ENCODE peak calls at places on chromosomes 11 and 22, in six cellular contexts. K is ascending aorta, H is dorsolateral prefrontal cortex, G is adrenal gland, I is fibroblast of lung, J is GM06990. L is an unnamed sample.
A peak's percentile ranks its signal among the peaks of the same experiment; 100 is the strongest.

GRCh38 chr11:27596388-27596787 is 89.8 kb upstream of the LIN7C start:
- DNase-seq in K (no peak), G (no peak), H (no peak), I (no peak), J (no peak), L (no peak)

GRCh38 chr11:107736546-107736945 is 24.7 kb upstream of the SLN start:
- DNase-seq in H (no peak), K (no peak), J (no peak), I (no peak), G (no peak), L (no peak)

GRCh38 chr11:109858152-109858551 is 235.0 kb upstream of the ZC3H12C start:
- DNase-seq in I (no peak), G (no peak), J (no peak), H (no peak), K (no peak), L (no peak)

GRCh38 chr11:77142091-77142975 is 14.3 kb downstream of the MYO7A start:
- DNase-seq in K (no peak), J (no peak), I (no peak), H (no peak), G (no peak), L (no peak)

GRCh38 chr22:41770715-41771452 is 29.6 kb upstream of the CCDC134 start:
- DNase-seq in H (no peak), J (no peak), K (no peak), G (no peak), I (no peak), L (no peak)

GRCh38 chr11:26297179-26297970 is 34.6 kb upstream of the ANO3 start:
- DNase-seq in H (no peak), I (peak; percentile 91), J (no peak), G (peak; percentile 19), K (no peak), L (peak; percentile 87)

GRCh38 chr22:42560781-42561180 is 7.0 kb downstream of the SERHL2 start:
- DNase-seq in K (no peak), I (no peak), G (no peak), J (no peak), H (no peak), L (no peak)

GRCh38 chr22:20205464-20205963 is 54.7 kb upstream of the CCDC188 start:
- DNase-seq in H (no peak), K (no peak), J (no peak), G (no peak), I (no peak), L (no peak)

GRCh38 chr11:10935015-10935564 is 77.2 kb upstream of the ZBED5 start:
- DNase-seq in K (no peak), I (no peak), H (no peak), G (no peak), J (no peak), L (no peak)

GRCh38 chr11:28763876-28764275 is 655.7 kb downstream of the METTL15 start:
- DNase-seq in H (no peak), G (no peak), J (no peak), I (no peak), K (no peak), L (peak; percentile 27)

GRCh38 chr22:41668971-41669911 is 19.4 kb downstream of the SNU13 start:
- DNase-seq in K (no peak), J (no peak), G (no peak), H (no peak), I (peak; percentile 64), L (peak; percentile 47)

DNA sequence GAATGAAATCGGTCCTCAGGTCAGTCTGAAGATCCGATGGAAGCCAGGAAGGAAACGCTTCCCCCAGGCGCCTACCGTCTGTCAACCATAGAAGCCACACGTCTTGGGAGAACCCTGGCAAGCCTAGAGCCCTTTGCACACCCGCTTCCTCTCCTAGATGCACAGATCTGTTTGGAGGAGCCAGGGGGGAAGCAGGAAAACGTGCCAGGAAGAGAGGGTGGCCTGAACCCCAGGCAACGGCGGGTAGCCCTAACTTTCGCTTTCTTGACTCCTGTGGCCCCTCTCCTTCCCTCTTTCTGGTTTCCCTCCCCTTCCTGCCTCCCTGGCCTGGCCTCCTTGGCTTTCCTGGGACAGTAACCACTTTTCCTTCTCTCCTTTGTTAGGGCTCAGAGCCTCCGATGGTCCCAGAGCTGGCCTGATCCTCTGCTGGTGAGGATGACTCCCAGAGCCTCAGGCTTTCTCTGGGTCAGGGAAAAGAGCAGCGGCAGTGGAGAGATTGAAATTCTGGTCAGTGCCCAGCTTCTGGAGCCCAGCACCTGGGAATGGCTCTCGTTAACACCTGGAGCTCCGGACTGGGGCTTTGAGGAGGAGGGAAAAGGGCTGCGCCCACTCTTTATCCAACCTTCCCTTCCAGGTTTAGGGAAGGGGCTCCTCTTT is 2.1 kb downstream of the FXYD6 start:
- DNase-seq in K (no peak), I (no peak), J (no peak), H (no peak), G (no peak), L (no peak)
- H3K4me3 ChIP-seq in K (no peak overlapping the region), I (no peak overlapping the region), J (no peak overlapping the region), H (peak overlapping the region; percentile 59), G (no peak overlapping the region), L (no peak overlapping the region)

GRCh38 chr11:126281245-126281644 is 1.6 kb upstream of the TIRAP start:
- DNase-seq in K (no peak), G (no peak), I (no peak), H (no peak), J (no peak), L (no peak)
- TF ChIP-seq CTCF in K (no peak), G (no peak), I (no peak), H (no peak), J (no peak), L (no peak)

DNA sequence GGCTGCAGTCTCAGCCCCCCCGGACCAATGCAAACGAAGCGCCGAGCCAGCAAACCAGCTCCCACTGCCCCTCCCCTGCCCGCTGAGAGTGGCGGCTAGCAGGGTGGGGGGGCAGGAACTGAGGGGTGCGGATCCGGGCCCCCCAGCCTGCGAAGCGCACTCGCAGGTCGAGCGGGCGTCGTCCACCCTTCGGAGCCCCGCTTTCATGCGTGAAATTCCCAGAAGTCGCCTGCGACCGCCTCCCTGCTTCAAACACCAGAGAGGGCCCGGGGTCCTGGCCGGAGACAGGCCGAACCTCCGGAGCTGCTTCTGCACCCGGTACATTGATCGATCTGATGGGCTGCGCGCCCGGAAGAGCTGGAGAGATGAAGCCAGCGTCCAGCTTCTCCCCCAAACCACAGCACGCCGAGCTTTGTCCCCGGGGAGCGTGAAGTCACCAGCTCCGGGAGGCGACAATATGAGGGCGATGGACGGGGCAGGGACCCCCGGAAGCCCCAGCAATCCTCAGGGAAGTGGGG is 646 bp upstream of the PATZ1 start:
- DNase-seq in J (peak; percentile 86), I (peak; percentile 61), K (no peak), H (peak; percentile 50), G (peak; percentile 65), L (peak; percentile 39)
- H3K4me3 ChIP-seq in J (peak overlapping the region; percentile 77), I (peak overlapping the region; percentile 40), K (peak overlapping the region; percentile 93), H (peak overlapping the region; percentile 74), G (peak overlapping the region; percentile 78), L (peak overlapping the region; percentile 71)

DNA sequence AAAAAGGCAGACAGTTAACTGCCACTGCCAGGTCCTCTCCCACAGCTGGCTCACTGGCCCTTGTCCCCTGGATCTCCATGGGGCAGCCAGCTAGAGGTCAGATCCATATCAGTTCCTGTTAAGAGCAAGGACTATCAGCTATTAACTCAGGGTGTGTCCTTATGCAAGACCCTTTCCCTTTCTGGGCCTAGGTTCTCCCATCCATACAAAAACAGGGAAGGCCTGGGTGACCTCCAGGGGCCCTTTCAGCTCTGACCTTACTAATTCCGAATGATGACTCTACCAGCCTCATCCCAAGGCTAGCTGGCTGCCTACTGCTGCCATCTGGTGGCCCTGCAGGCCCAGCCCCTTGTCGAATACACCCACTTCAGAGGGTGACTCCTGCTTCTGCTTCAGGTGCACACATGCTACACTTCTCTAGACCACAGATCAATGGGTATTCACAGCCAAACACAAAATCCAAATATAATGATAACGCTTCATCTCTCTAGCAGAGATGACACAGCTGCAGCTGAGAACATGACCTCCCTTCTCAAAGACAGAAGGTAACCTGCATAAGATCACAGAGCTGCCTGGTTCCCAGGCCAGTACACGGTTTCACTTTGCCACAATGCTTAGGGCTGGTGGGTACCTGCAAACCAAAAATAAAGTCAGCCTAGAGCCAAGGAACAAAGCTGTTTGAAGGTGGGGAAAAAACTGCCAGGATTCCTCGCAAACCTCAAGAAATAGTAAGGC is 34.1 kb downstream of the SERGEF start:
- DNase-seq in K (no peak), J (no peak), I (peak; percentile 56), G (peak; percentile 65), H (peak; percentile 71), L (peak; percentile 51)
- TF ChIP-seq CTCF in K (no peak), J (peak; percentile 80), I (peak; percentile 77), G (peak; percentile 69), H (peak; percentile 54), L (peak; percentile 91)

DNA sequence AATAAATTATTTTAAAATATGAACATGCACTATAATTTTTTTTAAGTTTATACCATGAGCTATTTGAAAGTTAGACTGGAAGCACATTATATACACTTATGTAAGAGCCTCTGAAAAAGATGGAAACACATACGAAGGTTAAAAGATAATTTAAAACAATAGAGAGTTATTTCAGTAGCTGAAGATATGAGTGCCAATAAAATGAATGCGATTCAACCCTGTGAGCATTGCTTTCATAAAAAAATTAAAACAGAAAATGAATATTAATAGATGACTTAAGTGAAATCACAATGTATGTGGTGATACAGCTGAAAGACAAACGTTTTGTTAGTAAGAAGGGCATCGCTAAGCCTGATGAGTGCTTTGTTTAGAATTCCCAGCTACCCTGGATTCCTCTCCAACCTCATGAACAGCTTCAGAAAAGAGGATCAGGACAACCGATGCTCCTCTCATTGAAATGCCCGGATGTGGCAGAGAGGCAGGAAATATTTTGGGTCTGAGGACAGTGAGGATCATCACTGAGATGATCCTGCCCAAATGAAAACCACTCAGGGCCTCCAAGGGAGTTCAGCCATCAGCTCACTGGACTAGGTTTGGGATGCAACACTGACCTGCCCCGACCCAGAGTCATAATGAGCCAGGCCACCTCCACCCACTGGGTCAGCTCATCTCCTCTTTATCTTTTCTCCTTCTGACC is 60.2 kb upstream of the TOP3B start:
- DNase-seq in H (no peak), J (no peak), K (no peak), G (no peak), I (no peak), L (no peak)
- H3K4me3 ChIP-seq in H (no peak overlapping the region), J (peak overlapping the region; percentile 52), K (no peak overlapping the region), G (no peak overlapping the region), I (no peak overlapping the region), L (no peak overlapping the region)

DNA sequence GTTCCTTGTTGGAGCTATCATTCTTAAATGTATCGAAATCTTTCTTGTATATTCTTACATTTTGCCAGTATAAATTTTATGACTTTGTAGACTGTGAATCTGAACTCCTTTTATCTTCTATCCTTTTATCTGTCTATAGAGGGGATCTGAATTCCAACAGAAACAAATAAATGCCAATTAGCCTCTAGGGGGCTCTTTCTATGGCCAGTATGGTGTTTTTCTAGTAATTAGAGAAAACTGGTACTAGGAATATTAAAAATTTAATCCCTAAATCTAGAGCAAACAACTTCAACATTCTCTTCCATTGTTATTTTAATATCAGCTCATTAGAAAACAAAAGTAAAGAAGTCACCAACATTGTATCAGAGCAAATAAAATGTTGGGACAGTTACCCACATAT is 21.5 kb upstream of the CAT start:
- DNase-seq in G (no peak), I (no peak), H (no peak), K (no peak), J (no peak), L (no peak)
- TF ChIP-seq CTCF in G (no peak), I (no peak), H (no peak), K (no peak), J (peak; percentile 23), L (no peak)

DNA sequence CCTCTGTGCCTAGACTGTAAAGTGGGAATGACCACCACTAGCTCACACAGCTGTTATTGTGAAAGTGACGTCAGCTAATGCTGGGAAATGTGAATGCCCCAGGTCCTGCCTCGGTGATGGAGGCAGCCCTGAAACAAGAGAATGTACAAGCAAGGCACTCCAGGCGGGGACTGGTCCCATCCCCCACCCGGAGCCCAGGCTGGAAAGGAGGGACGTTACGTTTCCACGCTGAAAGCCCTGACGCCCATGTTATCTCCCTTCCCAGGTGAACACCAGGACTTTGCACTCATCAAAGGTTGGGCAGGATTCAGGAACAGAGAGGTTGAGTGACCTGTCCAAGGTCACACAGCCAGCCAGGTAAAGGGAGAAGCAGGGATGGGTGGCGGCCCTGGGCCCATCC is 784 bp downstream of the SULT4A1 start:
- DNase-seq in G (no peak), K (no peak), J (no peak), I (peak; percentile 57), H (peak; percentile 49), L (peak; percentile 17)
- H3K4me3 ChIP-seq in G (no peak overlapping the region), K (no peak overlapping the region), J (no peak overlapping the region), I (no peak overlapping the region), H (peak overlapping the region; percentile 52), L (peak overlapping the region; percentile 60)